ENCODE peak calls at places on chromosomes 6 and 20, in seven cellular contexts. F, S, G, B, D, T and N are unnamed samples. For H3K4me1, the result is how much of the 10 kb centered on the place peaks cover.

GRCh38 chr20:57786304-57786942 is 76.6 kb upstream of the PMEPA1 start:
- DNase-seq in F (no peak), S (no peak), G (no peak), B (no peak), D (no peak), T (no peak), N (no peak)

GRCh38 chr6:159695984-159696383 is 2.9 kb upstream of the SOD2 start:
- DNase-seq in F (no peak), S (no peak), G (no peak), B (no peak), D (no peak), T (no peak), N (no peak)

GRCh38 chr6:101083533-101084172 is 202.5 kb upstream of the ASCC3 start:
- DNase-seq in F (peak), S (no peak), G (no peak), B (peak), D (no peak), T (peak), N (no peak)

GRCh38 chr20:54134445-54135220 is 39.2 kb downstream of the CYP24A1 start:
- DNase-seq in F (peak), S (no peak), G (no peak), B (peak), D (no peak), T (no peak), N (no peak)

GRCh38 chr20:34222208-34222607 is 19.0 kb upstream of the ASIP start:
- DNase-seq in F (peak), S (no peak), G (no peak), B (peak), D (no peak), T (no peak), N (no peak)

GRCh38 chr6:105991561-105992314 is 94.4 kb upstream of the PRDM1 start:
- DNase-seq in F (no peak), S (no peak), G (no peak), B (peak), D (no peak), T (peak), N (peak)

GRCh38 chr6:126064257-126064993 is 78.1 kb downstream of the TRMT11 start:
- DNase-seq in F (no peak), S (no peak), G (no peak), B (no peak), D (no peak), T (no peak), N (no peak)

GRCh38 chr6:4774715-4775590 is 1.3 kb upstream of the CDYL start:
- DNase-seq in F (no peak), S (no peak), G (no peak), B (peak), D (peak), T (no peak), N (peak)

GRCh38 chr6:7200598-7201443 is 93.1 kb downstream of the RREB1 start:
- DNase-seq in F (no peak), S (no peak), G (peak), B (peak), D (no peak), T (no peak), N (peak)

DNA sequence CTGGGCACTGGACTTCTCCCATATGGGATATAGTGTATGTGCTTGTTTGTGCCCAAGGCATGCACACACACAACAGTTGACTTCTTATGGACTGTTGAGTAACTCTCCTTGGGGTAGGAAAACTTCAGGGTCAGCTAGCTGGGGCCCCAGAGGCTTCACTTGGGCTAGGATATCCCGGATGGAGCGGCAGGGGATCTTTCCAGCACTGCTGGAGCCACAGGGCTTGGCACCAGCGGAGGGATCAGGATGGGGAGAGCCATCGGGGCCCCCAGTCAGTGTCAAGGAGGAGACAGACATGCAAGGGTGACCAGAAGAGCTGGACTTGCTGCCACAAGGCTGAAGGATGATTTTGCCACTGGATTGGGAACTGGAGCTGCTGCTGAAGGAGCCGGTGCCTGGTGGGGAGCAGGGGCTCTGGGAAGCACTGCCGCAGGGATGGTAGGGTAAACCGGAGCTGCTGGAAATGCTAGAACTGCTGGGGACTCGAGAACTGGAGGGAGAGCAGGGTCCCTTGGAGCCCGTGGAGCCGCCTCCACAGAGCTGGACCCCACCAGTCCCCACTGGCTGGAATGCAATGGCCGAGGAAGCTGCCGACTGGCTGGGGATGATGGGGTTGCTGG is 1.5 kb downstream of the PSORS1C1 start:
- DNase-seq in F (no peak), S (no peak), G (no peak), B (no peak), D (no peak), T (no peak), N (no peak)
- H3K27ac ChIP-seq in F (no peak), S (no peak), G (no peak), B (peak), D (no peak), T (peak), N (no peak)

DNA sequence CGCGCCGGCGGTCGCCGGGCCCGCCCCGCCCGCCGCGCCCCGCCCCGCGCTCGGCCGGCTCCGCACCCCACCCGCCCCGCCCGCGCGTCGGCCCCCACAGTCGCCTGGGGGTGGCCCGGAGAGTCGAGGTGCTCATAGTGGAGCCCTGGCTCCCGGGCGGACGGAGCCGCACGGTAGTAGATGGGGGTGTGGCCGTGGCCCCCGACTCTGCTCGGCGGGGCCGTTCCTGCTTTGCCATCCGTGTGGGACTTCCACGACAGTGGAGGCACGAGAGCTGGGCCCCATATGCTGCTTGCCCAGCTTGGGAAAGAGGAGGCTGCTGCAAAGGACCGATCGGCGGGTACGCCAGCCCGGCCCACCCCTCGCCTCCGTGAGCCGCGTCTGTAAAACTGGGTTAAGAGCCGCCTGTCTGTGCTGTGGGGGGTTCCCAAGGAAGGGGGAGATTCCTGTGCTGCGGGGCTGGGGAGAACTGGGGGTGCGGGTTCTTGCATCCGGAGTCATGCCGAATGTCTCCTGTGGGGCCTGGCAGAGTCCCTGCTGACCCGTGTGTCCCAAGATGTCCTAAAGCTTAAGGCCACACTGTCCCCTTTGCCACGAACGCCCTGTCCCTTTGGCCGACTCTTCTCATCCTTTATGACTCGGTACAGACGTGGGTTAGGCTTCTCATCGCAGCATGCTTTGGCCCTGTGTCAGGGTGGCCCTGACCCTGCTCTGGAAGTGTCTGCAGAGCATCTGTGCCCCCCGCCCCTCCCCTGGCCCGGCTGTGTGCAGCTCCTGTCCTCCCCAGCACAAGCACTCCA is at the start of gene OPRL1:
- DNase-seq in F (no peak), S (no peak), G (no peak), B (no peak), D (no peak), T (no peak), N (no peak)
- H3K4me1 ChIP-seq in F (under half), S (under half), G (under half), B (under half), D (half or more), T (under half), N (under half)

GRCh38 chr6:95547043-95547442 is 30.3 kb upstream of the MANEA start:
- DNase-seq in F (no peak), S (no peak), G (no peak), B (no peak), D (no peak), T (no peak), N (no peak)

GRCh38 chr6:95545226-95545625 is 32.1 kb upstream of the MANEA start:
- DNase-seq in F (no peak), S (no peak), G (no peak), B (no peak), D (peak), T (no peak), N (no peak)

GRCh38 chr6:95543798-95544197 is 33.5 kb upstream of the MANEA start:
- DNase-seq in F (no peak), S (no peak), G (no peak), B (no peak), D (no peak), T (no peak), N (no peak)

GRCh38 chr6:95544517-95545225 is 32.7 kb upstream of the MANEA start:
- DNase-seq in F (no peak), S (no peak), G (no peak), B (no peak), D (no peak), T (no peak), N (no peak)

GRCh38 chr6:95545691-95546090 is 31.6 kb upstream of the MANEA start:
- DNase-seq in F (no peak), S (no peak), G (no peak), B (no peak), D (no peak), T (no peak), N (no peak)
- H3K27ac ChIP-seq in F (no peak), S (no peak), G (no peak), B (no peak), D (no peak), T (no peak), N (peak)

DNA sequence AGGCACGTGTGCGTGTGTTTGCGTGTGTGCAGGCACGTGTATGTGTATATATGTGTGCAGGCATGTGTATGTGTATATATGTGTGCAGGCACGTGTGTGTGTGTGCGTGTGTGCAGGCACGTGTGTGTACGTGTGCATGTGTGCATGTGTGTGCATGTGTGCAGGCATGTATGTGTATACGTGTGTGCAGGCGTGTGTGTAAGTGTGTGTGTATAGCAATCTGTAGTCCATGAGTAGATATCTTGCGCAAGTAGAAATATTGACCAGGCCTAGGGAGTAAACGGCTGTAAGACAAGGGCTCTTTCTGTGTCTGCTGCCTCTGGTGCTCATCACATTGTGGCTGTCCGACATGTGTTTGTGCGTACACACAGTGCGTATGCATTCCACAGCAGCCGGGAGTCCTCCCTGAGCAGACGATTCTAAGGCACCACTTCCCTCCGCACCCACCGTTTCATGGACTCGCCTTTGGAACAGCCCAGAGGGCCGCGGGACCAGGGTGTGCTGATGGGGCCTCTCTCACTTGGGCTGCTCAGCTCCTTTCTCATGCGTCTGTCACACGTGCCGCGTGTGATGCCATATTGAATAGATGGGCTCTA is 167.6 kb downstream of the ERMARD start:
- DNase-seq in F (no peak), S (no peak), G (no peak), B (no peak), D (no peak), T (no peak), N (no peak)
- H3K4me1 ChIP-seq in F (under half), S (under half), G (under half), B (under half), D (under half), T (under half), N (under half)

GRCh38 chr6:3749390-3749978 is 2.0 kb downstream of the PXDC1 start:
- DNase-seq in F (no peak), S (no peak), G (peak), B (peak), D (no peak), T (no peak), N (peak)

GRCh38 chr6:3750324-3751018 is 1.0 kb downstream of the PXDC1 start:
- DNase-seq in F (peak), S (peak), G (peak), B (peak), D (peak), T (no peak), N (peak)

GRCh38 chr6:3748208-3748701 is 3.3 kb downstream of the PXDC1 start:
- DNase-seq in F (peak), S (peak), G (no peak), B (peak), D (peak), T (peak), N (peak)

GRCh38 chr6:3749991-3750323 is 1.6 kb downstream of the PXDC1 start:
- DNase-seq in F (no peak), S (peak), G (no peak), B (peak), D (peak), T (no peak), N (peak)

GRCh38 chr6:3748726-3749389 is 2.7 kb downstream of the PXDC1 start:
- DNase-seq in F (no peak), S (no peak), G (peak), B (no peak), D (no peak), T (no peak), N (no peak)
- H3K27ac ChIP-seq in F (no peak), S (peak), G (no peak), B (peak), D (peak), T (no peak), N (peak)

DNA sequence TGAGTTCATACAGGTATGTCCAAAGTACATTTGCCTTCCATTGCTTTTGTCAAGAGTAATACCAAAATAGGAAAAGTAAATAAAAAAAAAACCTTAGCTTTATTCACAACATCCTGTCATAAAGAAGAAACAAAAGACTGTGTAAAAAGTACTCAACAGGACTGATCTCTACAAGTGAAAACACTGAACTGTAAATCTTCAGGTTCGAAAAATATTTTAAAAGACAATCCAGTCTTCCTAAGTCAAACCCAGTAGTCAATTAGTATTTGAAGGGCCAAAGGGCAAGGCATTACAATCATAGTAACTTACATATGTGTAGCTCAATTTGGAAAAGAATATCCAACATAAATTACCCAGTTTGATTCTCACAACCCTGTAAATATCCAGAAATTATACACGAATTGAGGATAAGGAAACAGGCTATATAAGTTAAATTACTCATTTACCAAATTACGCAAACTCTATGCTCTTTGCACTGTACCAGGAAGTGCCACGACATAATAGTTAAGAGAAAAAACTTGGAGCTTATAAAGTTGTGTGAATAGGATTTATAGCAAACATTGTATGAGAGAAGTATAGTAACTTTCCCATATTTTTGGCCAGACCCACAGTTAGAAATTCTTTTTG is 21.2 kb downstream of the PTPRK start:
- DNase-seq in F (no peak), S (no peak), G (no peak), B (no peak), D (no peak), T (no peak), N (no peak)
- H3K4me1 ChIP-seq in F (under half), S (under half), G (under half), B (under half), D (under half), T (half or more), N (under half)

DNA sequence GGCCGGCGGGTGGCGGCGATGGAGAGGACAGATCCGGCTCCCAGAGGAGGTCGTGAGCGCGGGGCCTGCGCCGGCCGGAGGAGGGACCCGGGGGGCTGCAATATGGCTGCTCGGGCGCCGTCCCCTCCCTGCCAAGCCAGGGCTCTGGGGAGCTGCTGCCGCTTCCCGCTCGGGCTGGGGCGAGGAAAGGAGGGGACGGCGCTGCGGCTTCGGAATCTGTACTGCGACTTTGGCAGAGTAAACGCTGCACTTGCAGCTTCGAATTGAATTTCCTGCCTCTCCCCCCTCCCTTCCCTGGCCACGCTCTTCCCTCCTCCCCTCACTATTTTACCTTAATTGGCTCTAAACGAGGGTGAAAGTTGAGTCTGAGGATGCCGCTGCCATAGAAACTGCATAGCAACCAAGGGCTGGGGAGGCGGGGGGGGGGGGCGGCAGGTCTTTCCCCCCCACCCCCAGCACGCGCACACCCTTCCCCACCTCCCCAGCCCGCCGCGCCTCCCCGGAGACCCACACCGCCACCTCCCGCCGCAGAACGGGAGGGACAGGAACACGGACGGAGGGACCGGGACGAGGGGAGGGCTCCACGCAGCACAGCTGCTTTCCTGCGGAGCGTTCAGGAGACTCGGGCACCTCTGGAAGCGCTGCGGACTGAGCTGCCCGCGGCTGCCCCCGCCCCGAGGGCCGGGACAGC is 93.9 kb downstream of the RNASET2 start:
- DNase-seq in F (no peak), S (peak), G (no peak), B (no peak), D (peak), T (peak), N (peak)
- H3K27ac ChIP-seq in F (no peak), S (peak), G (no peak), B (no peak), D (peak), T (no peak), N (no peak)

GRCh38 chr20:43942213-43942590 is 27.6 kb downstream of the TOX2 start:
- DNase-seq in F (no peak), S (no peak), G (no peak), B (no peak), D (no peak), T (no peak), N (no peak)
- H3K4me1 ChIP-seq in F (half or more), S (under half), G (half or more), B (half or more), D (under half), T (half or more), N (under half)

GRCh38 chr6:35019831-35020230 is 121.3 kb downstream of the TCP11 start:
- DNase-seq in F (no peak), S (no peak), G (no peak), B (no peak), D (no peak), T (no peak), N (peak)
- H3K27ac ChIP-seq in F (no peak), S (peak), G (peak), B (no peak), D (peak), T (no peak), N (peak)